ENCODE peak calls at places on chromosomes 7 and 10, in seven cellular contexts. D is left ventricle myocardium inferior, U is endothelial cell, E is mammary epithelial cell, G is tibial artery, B is KG1, Z is amygdala. N is an unnamed sample.

GRCh38 chr10:23432161-23432560 is 6.7 kb upstream of the OTUD1 start:
- DNase-seq in D (no peak), U (no peak), E (peak; percentile 16), G (no peak), B (no peak), Z (no peak), N (no peak)

GRCh38 chr7:140067052-140067451 is 4.3 kb upstream of the PARP12 start:
- DNase-seq in D (no peak), U (no peak), E (no peak), G (no peak), B (no peak), Z (no peak), N (no peak)

GRCh38 chr7:47783456-47784240 is 164.6 kb downstream of the PKD1L1 start:
- DNase-seq in D (no peak), U (no peak), E (peak; percentile 90), G (peak; percentile 46), B (no peak), Z (no peak), N (no peak)

GRCh38 chr7:38413784-38414183 is 140.3 kb upstream of the TARP start:
- DNase-seq in D (no peak), U (no peak), E (no peak), G (no peak), B (peak; percentile 74), Z (no peak), N (no peak)

GRCh38 chr10:79014796-79015195 is 54.0 kb upstream of the ZMIZ1 start:
- DNase-seq in D (no peak), U (no peak), E (no peak), G (no peak), B (no peak), Z (peak; percentile 79), N (no peak)

GRCh38 chr10:88911121-88911520 is 31.1 kb downstream of the STAMBPL1 start:
- DNase-seq in D (no peak), U (no peak), E (no peak), G (no peak), B (no peak), Z (no peak), N (no peak)

GRCh38 chr10:70576803-70577517 is 25.6 kb downstream of the PRF1 start:
- DNase-seq in D (no peak), U (no peak), E (peak; percentile 40), G (no peak), B (no peak), Z (no peak), N (no peak)

GRCh38 chr10:53990799-53991238 is 810.2 kb downstream of the PCDH15 start:
- DNase-seq in D (no peak), U (no peak), E (no peak), G (no peak), B (no peak), Z (no peak), N (no peak)

GRCh38 chr7:98700533-98700932 is 83.4 kb downstream of the NPTX2 start:
- DNase-seq in D (no peak), U (no peak), E (no peak), G (no peak), B (no peak), Z (no peak), N (no peak)

GRCh38 chr7:107228291-107228690 is 59.5 kb downstream of the HBP1 start:
- DNase-seq in D (no peak), U (no peak), E (peak; percentile 21), G (no peak), B (no peak), Z (no peak), N (no peak)

GRCh38 chr10:58782876-58783859 is 270.5 kb downstream of the BICC1 start:
- DNase-seq in D (peak; percentile 70), U (no peak), E (no peak), G (peak; percentile 62), B (no peak), Z (no peak), N (no peak)

GRCh38 chr10:22598488-22598887 is 115.9 kb downstream of the PIP4K2A start:
- DNase-seq in D (no peak), U (no peak), E (no peak), G (no peak), B (no peak), Z (no peak), N (no peak)

GRCh38 chr7:7536396-7537019 is 835 bp upstream of the COL28A1 start:
- DNase-seq in D (no peak), U (no peak), E (no peak), G (no peak), B (no peak), Z (no peak), N (no peak)

GRCh38 chr10:63713191-63714144 is 192.3 kb downstream of the REEP3 start:
- DNase-seq in D (peak; percentile 87), U (peak; percentile 43), E (no peak), G (peak; percentile 51), B (no peak), Z (no peak), N (peak; percentile 85)

GRCh38 chr10:123455861-123456260 is 210.3 kb upstream of the GPR26 start:
- DNase-seq in D (no peak), U (no peak), E (no peak), G (no peak), B (no peak), Z (no peak), N (no peak)

GRCh38 chr7:112020800-112021199 is 185.4 kb downstream of the DOCK4 start:
- DNase-seq in D (no peak), U (no peak), E (no peak), G (no peak), B (no peak), Z (no peak), N (no peak)

GRCh38 chr10:63129888-63130287 is 3.2 kb upstream of the NRBF2 start:
- DNase-seq in D (no peak), U (no peak), E (no peak), G (no peak), B (no peak), Z (no peak), N (no peak)

GRCh38 chr10:56622335-56622973 is 261.4 kb upstream of the ZWINT start:
- DNase-seq in D (no peak), U (no peak), E (no peak), G (no peak), B (no peak), Z (no peak), N (no peak)

GRCh38 chr10:126214679-126215078 is 173.6 kb downstream of the ADAM12 start:
- DNase-seq in D (no peak), U (no peak), E (no peak), G (no peak), B (no peak), Z (no peak), N (no peak)

GRCh38 chr7:108239501-108240225 is 109.5 kb upstream of the LAMB4 start:
- DNase-seq in D (no peak), U (no peak), E (no peak), G (no peak), B (no peak), Z (no peak), N (no peak)

GRCh38 chr10:80530251-80530650 is 7.5 kb upstream of the SH2D4B start:
- DNase-seq in D (no peak), U (no peak), E (no peak), G (no peak), B (peak; percentile 33), Z (no peak), N (no peak)

GRCh38 chr7:101363734-101364374 is 1.2 kb downstream of the COL26A1 start:
- DNase-seq in D (peak; percentile 61), U (peak; percentile 81), E (peak; percentile 42), G (peak; percentile 34), B (no peak), Z (no peak), N (peak; percentile 75)

GRCh38 chr7:132081686-132082085 is 494.6 kb downstream of the PLXNA4 start:
- DNase-seq in D (no peak), U (no peak), E (no peak), G (no peak), B (no peak), Z (no peak), N (no peak)

GRCh38 chr10:69491611-69492010 is 40.3 kb downstream of the TSPAN15 start:
- DNase-seq in D (no peak), U (no peak), E (no peak), G (no peak), B (no peak), Z (no peak), N (peak; percentile 55)

GRCh38 chr10:89502556-89502955 is 32.8 kb downstream of the SLC16A12 start:
- DNase-seq in D (no peak), U (no peak), E (peak; percentile 52), G (no peak), B (no peak), Z (no peak), N (no peak)

GRCh38 chr7:47786557-47787248 is 161.6 kb downstream of the PKD1L1 start:
- DNase-seq in D (peak; percentile 20), U (no peak), E (peak; percentile 99), G (peak; percentile 81), B (no peak), Z (no peak), N (peak; percentile 80)

GRCh38 chr10:94232711-94233383 is 129.9 kb downstream of the NOC3L start:
- DNase-seq in D (no peak), U (no peak), E (no peak), G (no peak), B (no peak), Z (no peak), N (no peak)

GRCh38 chr10:117543999-117544728 is 1.6 kb downstream of the EMX2 start:
- DNase-seq in D (no peak), U (no peak), E (no peak), G (no peak), B (no peak), Z (no peak), N (no peak)

GRCh38 chr10:102403115-102403514 is 7.6 kb downstream of the NFKB2 start:
- DNase-seq in D (no peak), U (no peak), E (no peak), G (no peak), B (no peak), Z (no peak), N (no peak)

GRCh38 chr7:31106303-31107105 is 54.4 kb downstream of the ADCYAP1R1 start:
- DNase-seq in D (no peak), U (no peak), E (no peak), G (no peak), B (no peak), Z (no peak), N (no peak)

GRCh38 chr10:85668522-85668921 is 698.1 kb downstream of the GRID1 start:
- DNase-seq in D (no peak), U (no peak), E (no peak), G (no peak), B (no peak), Z (no peak), N (no peak)

GRCh38 chr10:59362991-59363390 is 642 bp upstream of the FAM13C start:
- DNase-seq in D (peak; percentile 67), U (peak; percentile 50), E (peak; percentile 42), G (peak; percentile 79), B (no peak), Z (peak; percentile 67), N (peak; percentile 61)

GRCh38 chr7:5679741-5680473 is 101.6 kb downstream of the RNF216 start:
- DNase-seq in D (peak; percentile 52), U (no peak), E (no peak), G (peak; percentile 70), B (no peak), Z (no peak), N (no peak)

N was measured in sciatic nerve.